ENCODE peak calls at places on chromosomes 16 and 17, in five cellular contexts. N, G, D, X and Z are unnamed samples.

GRCh38 chr17:14103821-14104220 is 34.5 kb downstream of the COX10 start:
- DNase-seq in N (no peak), G (no peak), D (no peak), X (no peak), Z (no peak)

GRCh38 chr17:77002103-77003045 is 134.2 kb downstream of the MGAT5B start:
- DNase-seq in N (no peak), G (peak), D (no peak), X (no peak), Z (peak)

GRCh38 chr16:84501077-84501735 is 3.3 kb downstream of the MEAK7 start:
- DNase-seq in N (no peak), G (peak), D (no peak), X (no peak), Z (peak)

GRCh38 chr17:46194393-46195216 is 1.4 kb upstream of the KANSL1 start:
- DNase-seq in N (no peak), G (peak), D (no peak), X (peak), Z (no peak)

GRCh38 chr17:64005734-64006167 is 7.6 kb downstream of the PRR29 start:
- DNase-seq in N (no peak), G (peak), D (no peak), X (no peak), Z (no peak)

GRCh38 chr16:67537270-67537635 is 8.6 kb downstream of the RIPOR1 start:
- DNase-seq in N (peak), G (no peak), D (peak), X (no peak), Z (no peak)

GRCh38 chr16:69181-69580 is 3.2 kb downstream of the RHBDF1 start:
- DNase-seq in N (no peak), G (no peak), D (no peak), X (no peak), Z (no peak)

GRCh38 chr17:79831367-79832210 is 7.7 kb downstream of the CBX4 start:
- DNase-seq in N (peak), G (peak), D (peak), X (no peak), Z (peak)

GRCh38 chr17:49438439-49438861 is 23.8 kb upstream of the PHB1 start:
- DNase-seq in N (no peak), G (no peak), D (no peak), X (no peak), Z (no peak)

GRCh38 chr17:72465191-72466024 is 344.6 kb downstream of the SOX9 start:
- DNase-seq in N (no peak), G (peak), D (peak), X (no peak), Z (peak)

GRCh38 chr16:8951447-8952280 is 12.0 kb downstream of the USP7 start:
- DNase-seq in N (no peak), G (no peak), D (no peak), X (no peak), Z (no peak)

GRCh38 chr16:87607223-87607622 is 4.9 kb downstream of the JPH3 start:
- DNase-seq in N (no peak), G (no peak), D (no peak), X (no peak), Z (no peak)

GRCh38 chr16:67917852-67918236 is 13.8 kb downstream of the CTRL start:
- DNase-seq in N (no peak), G (peak), D (no peak), X (no peak), Z (peak)

GRCh38 chr17:64262125-64262421 is 987 bp downstream of the TEX2 start:
- DNase-seq in N (no peak), G (no peak), D (no peak), X (no peak), Z (no peak)

GRCh38 chr16:54282202-54282922 is 4.2 kb downstream of the IRX3 start:
- DNase-seq in N (peak), G (peak), D (peak), X (no peak), Z (no peak)

GRCh38 chr17:80083136-80083661 is 18.2 kb upstream of the GAA start:
- DNase-seq in N (no peak), G (no peak), D (no peak), X (no peak), Z (no peak)

GRCh38 chr16:84647830-84648594 is at the start of gene KLHL36:
- DNase-seq in N (peak), G (peak), D (peak), X (peak), Z (peak)

GRCh38 chr17:81412490-81413093 is 17.3 kb downstream of the BAHCC1 start:
- DNase-seq in N (peak), G (no peak), D (no peak), X (peak), Z (no peak)

GRCh38 chr17:65243838-65244237 is 106.7 kb downstream of the RGS9 start:
- DNase-seq in N (peak), G (no peak), D (no peak), X (no peak), Z (peak)

GRCh38 chr17:64441772-64442549 is 7.0 kb upstream of the MILR1 start:
- DNase-seq in N (peak), G (no peak), D (no peak), X (no peak), Z (no peak)

GRCh38 chr16:57764341-57765159 is 29.0 kb downstream of the KATNB1 start:
- DNase-seq in N (peak), G (peak), D (no peak), X (peak), Z (peak)

GRCh38 chr16:87778476-87778829 is 12.7 kb upstream of the KLHDC4 start:
- DNase-seq in N (no peak), G (no peak), D (no peak), X (no peak), Z (no peak)

GRCh38 chr17:63082273-63082861 is 116.3 kb downstream of the TANC2 start:
- DNase-seq in N (no peak), G (peak), D (no peak), X (no peak), Z (no peak)

GRCh38 chr17:45279898-45280297 is 18.0 kb upstream of the SPATA32 start:
- DNase-seq in N (peak), G (no peak), D (no peak), X (no peak), Z (no peak)

GRCh38 chr16:80231118-80231515 is 309.7 kb upstream of the DYNLRB2 start:
- DNase-seq in N (no peak), G (no peak), D (no peak), X (no peak), Z (no peak)

GRCh38 chr16:80063028-80063767 is 462.7 kb upstream of the MAF start:
- DNase-seq in N (no peak), G (peak), D (no peak), X (no peak), Z (no peak)

GRCh38 chr16:77431131-77431670 is 3.6 kb downstream of the ADAMTS18 start:
- DNase-seq in N (no peak), G (no peak), D (no peak), X (no peak), Z (no peak)

GRCh38 chr16:27364493-27365141 is 37.4 kb upstream of the IL21R start:
- DNase-seq in N (no peak), G (peak), D (peak), X (no peak), Z (no peak)

GRCh38 chr16:8278181-8278580 is 312.1 kb downstream of the TMEM114 start:
- DNase-seq in N (no peak), G (no peak), D (no peak), X (no peak), Z (no peak)

DNA sequence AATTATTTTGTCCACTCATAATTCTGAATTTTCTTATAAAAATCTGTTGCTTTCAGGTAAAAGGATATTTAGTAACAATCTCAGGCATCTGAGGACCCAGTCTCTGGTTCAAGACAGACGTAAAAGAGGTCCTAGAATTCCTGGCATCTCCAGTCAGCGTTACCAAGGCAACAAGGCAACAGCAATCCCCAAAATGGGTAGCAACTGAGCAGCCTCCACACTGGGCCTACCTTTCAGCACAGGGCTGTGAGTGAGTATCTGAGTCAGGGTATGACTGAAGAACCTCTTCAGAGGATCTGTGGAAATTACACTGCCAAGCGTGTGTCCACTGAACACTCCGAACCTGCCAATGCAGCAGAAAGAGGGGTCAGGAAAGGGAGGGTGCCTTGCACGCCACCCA is 20.8 kb downstream of the FANCA start:
- DNase-seq in N (peak), G (no peak), D (no peak), X (no peak), Z (no peak)
- TF ChIP-seq POLR2A in N (no peak), G (no peak), D (no peak), X (no peak), Z (no peak)

GRCh38 chr16:89686520-89687091 is at the start of gene CDK10:
- DNase-seq in N (peak), G (peak), D (peak), X (peak), Z (peak)
- TF ChIP-seq POLR2A in N (peak), G (peak), D (peak), X (peak), Z (peak)

GRCh38 chr16:18933501-18933900 is 7.3 kb upstream of the SMG1 start:
- DNase-seq in N (no peak), G (no peak), D (no peak), X (no peak), Z (no peak)
- TF ChIP-seq POLR2A in N (no peak), G (no peak), D (no peak), X (no peak), Z (no peak)

GRCh38 chr17:28078443-28079229 is 36.2 kb downstream of the NLK start:
- DNase-seq in N (no peak), G (no peak), D (no peak), X (no peak), Z (no peak)
- TF ChIP-seq POLR2A in N (no peak), G (no peak), D (no peak), X (no peak), Z (no peak)

DNA sequence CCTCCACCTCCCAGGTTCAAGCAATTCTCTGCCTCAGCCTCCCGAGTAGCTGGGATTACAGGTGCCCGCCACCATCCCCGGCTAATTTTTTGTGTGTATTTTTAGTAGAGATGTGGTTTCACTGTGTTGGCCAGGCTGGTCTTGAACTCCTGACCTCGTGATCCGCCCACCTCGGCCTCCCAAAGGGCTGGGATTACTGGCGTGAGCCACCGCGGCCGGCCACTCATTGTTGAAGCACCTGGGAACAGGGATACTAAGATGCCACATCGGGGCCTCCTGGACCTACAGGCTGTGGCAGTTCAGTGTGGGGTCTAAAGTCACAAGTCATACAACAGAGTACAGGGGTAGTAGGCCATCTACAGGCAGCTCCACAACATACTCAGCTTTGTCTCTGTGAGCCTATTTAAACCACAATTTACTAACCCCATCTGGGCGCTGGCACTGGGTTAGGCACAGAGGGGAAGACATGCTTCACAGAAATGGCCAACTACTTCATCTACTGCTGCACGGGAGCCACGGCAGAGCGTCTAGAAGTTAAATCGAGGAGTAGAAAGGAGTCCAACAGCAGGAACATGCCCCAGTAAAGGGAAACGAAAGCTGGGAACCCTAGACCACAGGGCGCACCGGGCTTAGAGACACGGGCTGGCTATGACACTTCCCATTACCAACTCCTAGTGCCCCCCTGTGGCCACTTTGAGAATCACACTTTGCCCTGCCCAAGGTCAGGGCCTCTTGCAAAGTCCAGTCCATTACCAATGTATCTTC is 4.3 kb downstream of the VAMP2 start:
- DNase-seq in N (peak), G (peak), D (peak), X (peak), Z (peak)
- TF ChIP-seq POLR2A in N (peak), G (no peak), D (peak), X (no peak), Z (no peak)